ENCODE peak calls at places on chromosomes 6 and 20, in nine cellular contexts. One of them, this sample, is unnamed.

GRCh38 chr6:133707456-133707855 is 181.5 kb upstream of the TCF21 start:
- DNase-seq in brain microvascular endothelial cell: peak; percentile 94
- DNase-seq in A549: no peak
- DNase-seq in keratinocyte: no peak
- DNase-seq in sigmoid colon: no peak
- DNase-seq in upper lobe of right lung: no peak
- DNase-seq in cardiac muscle cell: no peak
- DNase-seq in ovary: no peak
- DNase-seq in tibial artery: no peak
- DNase-seq in this sample: peak; percentile 79

GRCh38 chr6:170147056-170147787 is 143.7 kb downstream of the DLL1 start:
- DNase-seq in A549: no peak
- DNase-seq in sigmoid colon: peak; percentile 68
- DNase-seq in keratinocyte: no peak
- DNase-seq in brain microvascular endothelial cell: no peak
- DNase-seq in cardiac muscle cell: no peak
- DNase-seq in tibial artery: no peak
- DNase-seq in ovary: peak; percentile 51
- DNase-seq in upper lobe of right lung: no peak
- DNase-seq in this sample: no peak

GRCh38 chr20:50734730-50735679 is 3.6 kb downstream of the PARD6B start:
- DNase-seq in A549: no peak
- DNase-seq in ovary: no peak
- DNase-seq in keratinocyte: no peak
- DNase-seq in cardiac muscle cell: no peak
- DNase-seq in tibial artery: no peak
- DNase-seq in sigmoid colon: no peak
- DNase-seq in brain microvascular endothelial cell: no peak
- DNase-seq in upper lobe of right lung: no peak
- DNase-seq in this sample: no peak

GRCh38 chr6:35496851-35497570 is at the start of gene TEAD3:
- DNase-seq in upper lobe of right lung: peak; percentile 90
- DNase-seq in sigmoid colon: peak; percentile 93
- DNase-seq in ovary: peak; percentile 87
- DNase-seq in A549: no peak
- DNase-seq in tibial artery: peak; percentile 80
- DNase-seq in cardiac muscle cell: peak; percentile 89
- DNase-seq in keratinocyte: no peak
- DNase-seq in brain microvascular endothelial cell: peak; percentile 36
- DNase-seq in this sample: no peak

GRCh38 chr6:20868397-20869185 is 334.3 kb downstream of the CDKAL1 start:
- DNase-seq in upper lobe of right lung: no peak
- DNase-seq in ovary: peak; percentile 68
- DNase-seq in A549: no peak
- DNase-seq in keratinocyte: no peak
- DNase-seq in cardiac muscle cell: no peak
- DNase-seq in sigmoid colon: no peak
- DNase-seq in brain microvascular endothelial cell: no peak
- DNase-seq in tibial artery: no peak
- DNase-seq in this sample: no peak

GRCh38 chr20:35583636-35584560 is 31.7 kb upstream of the SPAG4 start:
- DNase-seq in A549: no peak
- DNase-seq in tibial artery: no peak
- DNase-seq in upper lobe of right lung: peak; percentile 53
- DNase-seq in ovary: no peak
- DNase-seq in brain microvascular endothelial cell: no peak
- DNase-seq in keratinocyte: no peak
- DNase-seq in sigmoid colon: peak; percentile 54
- DNase-seq in cardiac muscle cell: no peak
- DNase-seq in this sample: no peak

GRCh38 chr6:115216835-115217234 is 843.9 kb downstream of the FRK start:
- DNase-seq in A549: no peak
- DNase-seq in keratinocyte: no peak
- DNase-seq in ovary: no peak
- DNase-seq in brain microvascular endothelial cell: no peak
- DNase-seq in sigmoid colon: no peak
- DNase-seq in upper lobe of right lung: no peak
- DNase-seq in tibial artery: no peak
- DNase-seq in cardiac muscle cell: no peak
- DNase-seq in this sample: no peak

GRCh38 chr6:6315660-6316059 is 4.8 kb downstream of the F13A1 start:
- DNase-seq in sigmoid colon: no peak
- DNase-seq in tibial artery: no peak
- DNase-seq in cardiac muscle cell: peak; percentile 62
- DNase-seq in ovary: no peak
- DNase-seq in keratinocyte: no peak
- DNase-seq in A549: peak; percentile 40
- DNase-seq in brain microvascular endothelial cell: peak; percentile 42
- DNase-seq in upper lobe of right lung: no peak
- DNase-seq in this sample: no peak

GRCh38 chr6:2245954-2246863 is 804 bp upstream of the GMDS start:
- DNase-seq in cardiac muscle cell: peak; percentile 55
- DNase-seq in keratinocyte: peak; percentile 54
- DNase-seq in A549: peak; percentile 47
- DNase-seq in brain microvascular endothelial cell: peak; percentile 8
- DNase-seq in tibial artery: peak; percentile 73
- DNase-seq in upper lobe of right lung: peak; percentile 78
- DNase-seq in sigmoid colon: peak; percentile 86
- DNase-seq in ovary: peak; percentile 57
- DNase-seq in this sample: peak; percentile 11

GRCh38 chr6:2247664-2248063 is 2.3 kb upstream of the GMDS start:
- DNase-seq in keratinocyte: no peak
- DNase-seq in cardiac muscle cell: no peak
- DNase-seq in sigmoid colon: no peak
- DNase-seq in brain microvascular endothelial cell: no peak
- DNase-seq in upper lobe of right lung: no peak
- DNase-seq in ovary: no peak
- DNase-seq in A549: no peak
- DNase-seq in tibial artery: no peak
- DNase-seq in this sample: no peak

GRCh38 chr6:2242311-2242710 is 3.1 kb downstream of the GMDS start:
- DNase-seq in cardiac muscle cell: no peak
- DNase-seq in tibial artery: no peak
- DNase-seq in brain microvascular endothelial cell: no peak
- DNase-seq in A549: no peak
- DNase-seq in ovary: no peak
- DNase-seq in upper lobe of right lung: no peak
- DNase-seq in sigmoid colon: no peak
- DNase-seq in keratinocyte: no peak
- DNase-seq in this sample: no peak

GRCh38 chr6:2244261-2245102 is 923 bp downstream of the GMDS start:
- DNase-seq in ovary: no peak
- DNase-seq in tibial artery: no peak
- DNase-seq in sigmoid colon: no peak
- DNase-seq in upper lobe of right lung: no peak
- DNase-seq in A549: no peak
- DNase-seq in cardiac muscle cell: no peak
- DNase-seq in keratinocyte: no peak
- DNase-seq in brain microvascular endothelial cell: no peak
- DNase-seq in this sample: no peak

DNA sequence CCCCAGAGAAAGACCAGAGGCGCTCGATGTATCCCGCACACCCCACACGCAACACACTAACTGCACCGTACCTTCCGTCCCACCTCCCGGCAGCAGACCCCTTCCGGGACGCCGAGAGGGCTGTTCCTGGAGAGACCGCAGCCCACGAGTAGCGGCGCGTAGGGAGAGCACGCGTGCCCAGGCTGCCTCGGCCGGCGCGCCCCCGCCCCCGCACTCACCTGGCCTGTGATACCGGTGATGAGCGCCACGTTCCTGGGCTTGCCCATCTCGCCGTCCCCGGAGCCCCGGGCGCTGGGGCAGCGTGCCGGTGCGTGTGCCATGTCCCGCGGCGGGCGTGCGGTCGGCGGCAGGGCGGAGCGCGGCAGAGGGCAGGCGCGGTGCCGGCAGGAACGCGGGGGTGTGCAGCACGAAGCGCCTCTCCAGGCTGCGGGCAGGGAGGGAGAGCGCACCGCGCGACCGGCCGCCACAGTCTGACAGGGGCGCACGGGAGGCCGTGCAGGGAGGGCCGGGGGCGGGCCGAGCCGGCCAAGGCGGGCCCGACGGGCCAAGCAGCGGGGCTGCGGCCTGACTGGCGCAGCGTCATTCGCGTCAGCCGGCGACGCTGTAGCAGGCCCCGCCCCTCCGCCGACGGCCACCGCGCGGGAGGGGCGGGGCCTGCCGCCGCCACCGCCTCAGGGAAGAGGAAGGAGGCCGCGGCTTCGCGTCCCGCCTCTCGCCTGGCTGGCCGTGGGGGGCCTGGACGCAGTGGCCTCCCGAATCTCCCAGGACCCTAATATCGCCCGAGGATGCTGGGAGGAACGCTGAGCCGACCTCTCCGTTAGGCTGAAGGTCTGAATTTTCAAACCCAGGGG is at the start of gene GMDS:
- DNase-seq in tibial artery: peak; percentile 95
- DNase-seq in upper lobe of right lung: peak; percentile 94
- DNase-seq in sigmoid colon: peak; percentile 93
- DNase-seq in brain microvascular endothelial cell: peak; percentile 65
- DNase-seq in A549: peak; percentile 79
- DNase-seq in ovary: peak; percentile 91
- DNase-seq in cardiac muscle cell: peak; percentile 94
- DNase-seq in keratinocyte: peak; percentile 30
- DNase-seq in this sample: peak; percentile 61
- TF ChIP-seq CTCF in tibial artery: no peak
- TF ChIP-seq CTCF in upper lobe of right lung: no peak
- TF ChIP-seq CTCF in sigmoid colon: no peak
- TF ChIP-seq CTCF in brain microvascular endothelial cell: no peak
- TF ChIP-seq CTCF in A549: no peak
- TF ChIP-seq CTCF in ovary: no peak
- TF ChIP-seq CTCF in cardiac muscle cell: no peak
- TF ChIP-seq CTCF in keratinocyte: no peak
- TF ChIP-seq CTCF in this sample: no peak

GRCh38 chr6:117908246-117909107 is 1.4 kb downstream of the SLC35F1 start:
- DNase-seq in sigmoid colon: no peak
- DNase-seq in cardiac muscle cell: peak; percentile 55
- DNase-seq in A549: no peak
- DNase-seq in keratinocyte: no peak
- DNase-seq in upper lobe of right lung: no peak
- DNase-seq in brain microvascular endothelial cell: no peak
- DNase-seq in ovary: no peak
- DNase-seq in tibial artery: no peak
- DNase-seq in this sample: no peak

GRCh38 chr6:117907600-117908245 is 659 bp downstream of the SLC35F1 start:
- DNase-seq in sigmoid colon: no peak
- DNase-seq in keratinocyte: no peak
- DNase-seq in ovary: no peak
- DNase-seq in brain microvascular endothelial cell: no peak
- DNase-seq in A549: no peak
- DNase-seq in cardiac muscle cell: peak; percentile 58
- DNase-seq in tibial artery: no peak
- DNase-seq in upper lobe of right lung: peak; percentile 65
- DNase-seq in this sample: no peak

GRCh38 chr6:117906905-117907599 is at the start of gene SLC35F1:
- DNase-seq in brain microvascular endothelial cell: peak; percentile 22
- DNase-seq in upper lobe of right lung: peak; percentile 69
- DNase-seq in sigmoid colon: no peak
- DNase-seq in keratinocyte: no peak
- DNase-seq in ovary: peak; percentile 40
- DNase-seq in cardiac muscle cell: peak; percentile 81
- DNase-seq in tibial artery: no peak
- DNase-seq in A549: peak; percentile 6
- DNase-seq in this sample: no peak

GRCh38 chr6:117909638-117910037 is 2.6 kb downstream of the SLC35F1 start:
- DNase-seq in ovary: no peak
- DNase-seq in A549: no peak
- DNase-seq in brain microvascular endothelial cell: no peak
- DNase-seq in keratinocyte: no peak
- DNase-seq in upper lobe of right lung: no peak
- DNase-seq in cardiac muscle cell: no peak
- DNase-seq in sigmoid colon: no peak
- DNase-seq in tibial artery: no peak
- DNase-seq in this sample: no peak

GRCh38 chr6:117906454-117906904 is 585 bp upstream of the SLC35F1 start:
- DNase-seq in ovary: no peak
- DNase-seq in brain microvascular endothelial cell: no peak
- DNase-seq in cardiac muscle cell: no peak
- DNase-seq in A549: no peak
- DNase-seq in sigmoid colon: no peak
- DNase-seq in tibial artery: no peak
- DNase-seq in upper lobe of right lung: no peak
- DNase-seq in keratinocyte: no peak
- DNase-seq in this sample: no peak
- H3K27ac ChIP-seq in ovary: no peak overlapping the region
- H3K27ac ChIP-seq in brain microvascular endothelial cell: no peak overlapping the region
- H3K27ac ChIP-seq in cardiac muscle cell: no peak overlapping the region
- H3K27ac ChIP-seq in A549: no peak overlapping the region
- H3K27ac ChIP-seq in sigmoid colon: no peak overlapping the region
- H3K27ac ChIP-seq in tibial artery: no peak overlapping the region
- H3K27ac ChIP-seq in upper lobe of right lung: no peak overlapping the region
- H3K27ac ChIP-seq in keratinocyte: no peak overlapping the region
- H3K27ac ChIP-seq in this sample: no peak overlapping the region

GRCh38 chr20:63026582-63027424 is 20.0 kb upstream of the BHLHE23 start:
- DNase-seq in ovary: peak; percentile 21
- DNase-seq in cardiac muscle cell: no peak
- DNase-seq in keratinocyte: no peak
- DNase-seq in brain microvascular endothelial cell: no peak
- DNase-seq in sigmoid colon: no peak
- DNase-seq in upper lobe of right lung: peak; percentile 27
- DNase-seq in tibial artery: peak; percentile 55
- DNase-seq in A549: no peak
- DNase-seq in this sample: no peak

GRCh38 chr20:63025534-63026331 is 19.0 kb upstream of the BHLHE23 start:
- DNase-seq in brain microvascular endothelial cell: peak; percentile 16
- DNase-seq in keratinocyte: no peak
- DNase-seq in A549: peak; percentile 23
- DNase-seq in ovary: peak; percentile 60
- DNase-seq in tibial artery: peak; percentile 57
- DNase-seq in cardiac muscle cell: no peak
- DNase-seq in upper lobe of right lung: peak; percentile 75
- DNase-seq in sigmoid colon: no peak
- DNase-seq in this sample: no peak

GRCh38 chr20:63029358-63030121 is 22.8 kb upstream of the BHLHE23 start:
- DNase-seq in upper lobe of right lung: no peak
- DNase-seq in keratinocyte: no peak
- DNase-seq in brain microvascular endothelial cell: no peak
- DNase-seq in tibial artery: no peak
- DNase-seq in A549: no peak
- DNase-seq in cardiac muscle cell: no peak
- DNase-seq in sigmoid colon: no peak
- DNase-seq in ovary: peak; percentile 27
- DNase-seq in this sample: no peak

GRCh38 chr20:63028461-63028921 is 21.7 kb upstream of the BHLHE23 start:
- DNase-seq in brain microvascular endothelial cell: no peak
- DNase-seq in keratinocyte: no peak
- DNase-seq in tibial artery: no peak
- DNase-seq in upper lobe of right lung: peak; percentile 53
- DNase-seq in cardiac muscle cell: no peak
- DNase-seq in A549: no peak
- DNase-seq in sigmoid colon: no peak
- DNase-seq in ovary: peak; percentile 9
- DNase-seq in this sample: no peak

DNA sequence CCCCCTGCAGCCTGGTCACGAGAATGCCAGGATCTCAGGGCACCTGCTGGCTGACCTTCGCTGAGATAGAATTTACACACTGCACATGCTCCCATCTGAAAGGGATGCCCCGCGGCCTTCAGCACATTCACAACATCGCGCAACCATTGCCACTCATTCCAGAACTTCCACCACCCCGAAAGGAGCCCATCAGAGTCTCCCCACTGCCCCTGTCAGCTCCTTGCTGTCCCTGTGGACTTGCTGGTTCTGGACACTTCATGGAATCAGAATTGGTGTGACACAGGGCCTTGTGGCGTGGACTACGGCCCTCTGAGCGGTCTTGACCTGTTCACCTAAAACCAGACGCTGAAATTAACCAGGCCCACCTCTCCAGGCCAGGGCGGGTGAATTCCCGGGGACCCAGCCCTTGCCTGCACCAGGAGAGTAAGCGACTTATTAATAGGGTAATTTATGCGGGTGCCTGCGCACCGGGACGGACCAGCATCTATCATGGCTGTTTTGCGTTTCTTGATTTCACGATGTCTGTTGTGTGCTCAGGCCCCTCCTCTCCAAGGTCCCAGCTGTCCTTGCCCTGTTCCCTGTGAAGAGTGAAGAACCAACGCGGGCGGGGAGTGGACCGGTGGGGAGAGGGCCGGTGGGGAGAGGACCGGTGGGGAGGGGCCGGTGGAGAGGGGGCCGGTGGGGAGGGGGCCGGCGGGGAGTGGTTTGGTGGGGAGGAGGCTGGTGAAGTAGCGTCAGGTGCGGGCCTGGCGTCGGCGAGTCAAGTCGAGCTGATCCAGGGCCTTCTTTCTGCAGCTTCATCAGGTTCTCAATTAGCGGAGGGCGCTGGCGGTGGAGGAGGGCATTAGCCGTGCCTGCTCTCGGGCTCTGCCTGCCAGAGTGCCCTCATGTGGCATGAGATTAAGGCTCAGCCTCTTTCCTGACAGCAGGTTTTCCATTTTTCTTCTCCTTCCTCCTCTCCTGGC is 20.9 kb upstream of the BHLHE23 start:
- DNase-seq in tibial artery: no peak
- DNase-seq in ovary: peak; percentile 28
- DNase-seq in A549: peak; percentile 71
- DNase-seq in keratinocyte: no peak
- DNase-seq in cardiac muscle cell: no peak
- DNase-seq in upper lobe of right lung: peak; percentile 42
- DNase-seq in sigmoid colon: no peak
- DNase-seq in brain microvascular endothelial cell: no peak
- DNase-seq in this sample: no peak
- TF ChIP-seq CTCF in tibial artery: no peak
- TF ChIP-seq CTCF in ovary: no peak
- TF ChIP-seq CTCF in A549: peak; percentile 18
- TF ChIP-seq CTCF in keratinocyte: peak; percentile 32
- TF ChIP-seq CTCF in cardiac muscle cell: no peak
- TF ChIP-seq CTCF in upper lobe of right lung: no peak
- TF ChIP-seq CTCF in sigmoid colon: no peak
- TF ChIP-seq CTCF in brain microvascular endothelial cell: no peak
- TF ChIP-seq CTCF in this sample: no peak

GRCh38 chr20:45036044-45036755 is 64.7 kb downstream of the KCNS1 start:
- DNase-seq in brain microvascular endothelial cell: peak; percentile 56
- DNase-seq in A549: peak; percentile 56
- DNase-seq in keratinocyte: peak; percentile 45
- DNase-seq in cardiac muscle cell: no peak
- DNase-seq in sigmoid colon: no peak
- DNase-seq in tibial artery: no peak
- DNase-seq in upper lobe of right lung: no peak
- DNase-seq in ovary: no peak
- DNase-seq in this sample: peak; percentile 42

GRCh38 chr20:45037050-45037449 is 63.9 kb downstream of the KCNS1 start:
- DNase-seq in upper lobe of right lung: no peak
- DNase-seq in brain microvascular endothelial cell: no peak
- DNase-seq in ovary: no peak
- DNase-seq in sigmoid colon: no peak
- DNase-seq in keratinocyte: peak; percentile 42
- DNase-seq in A549: no peak
- DNase-seq in cardiac muscle cell: no peak
- DNase-seq in tibial artery: no peak
- DNase-seq in this sample: no peak

GRCh38 chr20:45038747-45039469 is 62.0 kb downstream of the KCNS1 start:
- DNase-seq in ovary: no peak
- DNase-seq in A549: no peak
- DNase-seq in keratinocyte: no peak
- DNase-seq in sigmoid colon: no peak
- DNase-seq in tibial artery: no peak
- DNase-seq in brain microvascular endothelial cell: no peak
- DNase-seq in upper lobe of right lung: no peak
- DNase-seq in cardiac muscle cell: no peak
- DNase-seq in this sample: no peak

GRCh38 chr20:45039470-45039811 is 61.5 kb downstream of the KCNS1 start:
- DNase-seq in tibial artery: no peak
- DNase-seq in sigmoid colon: no peak
- DNase-seq in A549: no peak
- DNase-seq in ovary: no peak
- DNase-seq in upper lobe of right lung: no peak
- DNase-seq in cardiac muscle cell: no peak
- DNase-seq in keratinocyte: no peak
- DNase-seq in brain microvascular endothelial cell: no peak
- DNase-seq in this sample: no peak

DNA sequence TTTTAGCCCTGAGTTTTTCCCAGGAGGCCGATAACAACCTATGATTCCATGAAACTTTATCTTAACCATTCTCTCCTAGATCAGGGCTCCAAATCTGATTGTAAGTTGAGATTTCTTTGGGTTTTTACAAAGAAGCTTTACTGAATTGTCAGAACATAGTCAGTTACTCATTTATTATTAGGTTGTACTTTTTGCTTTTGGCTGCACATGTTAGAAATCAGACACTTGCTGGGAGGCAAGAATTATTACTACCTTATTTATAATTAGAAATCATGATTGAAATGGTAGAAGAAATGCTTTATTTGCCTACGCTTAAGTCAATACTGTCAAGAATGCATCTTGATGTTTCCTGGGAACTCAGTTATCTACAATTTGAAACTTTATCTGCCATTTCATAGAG is 63.3 kb downstream of the KCNS1 start:
- DNase-seq in ovary: no peak
- DNase-seq in brain microvascular endothelial cell: no peak
- DNase-seq in keratinocyte: no peak
- DNase-seq in upper lobe of right lung: no peak
- DNase-seq in sigmoid colon: no peak
- DNase-seq in tibial artery: no peak
- DNase-seq in A549: no peak
- DNase-seq in cardiac muscle cell: no peak
- DNase-seq in this sample: no peak
- H3K27ac ChIP-seq in ovary: no peak overlapping the region
- H3K27ac ChIP-seq in brain microvascular endothelial cell: peak overlapping the region; percentile 12
- H3K27ac ChIP-seq in keratinocyte: peak overlapping the region; percentile 93
- H3K27ac ChIP-seq in upper lobe of right lung: no peak overlapping the region
- H3K27ac ChIP-seq in sigmoid colon: peak overlapping the region; percentile 15
- H3K27ac ChIP-seq in tibial artery: no peak overlapping the region
- H3K27ac ChIP-seq in A549: no peak overlapping the region
- H3K27ac ChIP-seq in cardiac muscle cell: no peak overlapping the region
- H3K27ac ChIP-seq in this sample: no peak overlapping the region

This sample was measured in AG04450.